ENCODE peak calls at places on chromosome 21, in five cellular contexts. T is H1, D is H9, U is neuronal stem cell, J is trophoblast cell. Y is an unnamed sample.

GRCh38 chr21:27268290-27268689 is 301.4 kb upstream of the ADAMTS5 start:
- DNase-seq in T (no peak), U (no peak), J (no peak), D (no peak), Y (no peak)

GRCh38 chr21:35179990-35180557 is 131.0 kb upstream of the RUNX1 start:
- DNase-seq in J (no peak), D (no peak), U (no peak), T (no peak), Y (peak)

GRCh38 chr21:43611598-43612369 is 47.5 kb downstream of the HSF2BP start:
- DNase-seq in D (peak), U (peak), T (peak), J (peak), Y (peak)

GRCh38 chr21:26966978-26967913 is at the start of gene ADAMTS5:
- DNase-seq in J (peak), T (peak), U (peak), D (peak), Y (peak)

GRCh38 chr21:31898898-31899630 is 26.2 kb downstream of the HUNK start:
- DNase-seq in D (no peak), J (no peak), U (no peak), T (no peak), Y (peak)

GRCh38 chr21:43703068-43703880 is 15.7 kb upstream of the PDXK start:
- DNase-seq in U (no peak), J (no peak), T (peak), D (peak), Y (peak)

GRCh38 chr21:38282921-38283320 is 26.1 kb downstream of the KCNJ15 start:
- DNase-seq in T (no peak), U (no peak), J (no peak), D (no peak), Y (peak)

GRCh38 chr21:39104911-39105310 is 78.3 kb downstream of the PSMG1 start:
- DNase-seq in D (no peak), U (no peak), T (no peak), J (no peak), Y (no peak)

GRCh38 chr21:37532868-37533780 is 166.6 kb downstream of the DYRK1A start:
- DNase-seq in U (no peak), T (peak), J (peak), D (no peak), Y (peak)

GRCh38 chr21:39869141-39869818 is 2.0 kb downstream of the PCP4 start:
- DNase-seq in T (no peak), D (no peak), J (no peak), U (no peak), Y (no peak)

GRCh38 chr21:23694396-23694795 is 1912.9 kb downstream of the MRPL39 start:
- DNase-seq in T (no peak), J (no peak), D (no peak), U (no peak), Y (no peak)

GRCh38 chr21:32378956-32379355 is 13.9 kb downstream of the URB1 start:
- DNase-seq in J (no peak), D (no peak), T (no peak), U (no peak), Y (no peak)

GRCh38 chr21:39386194-39386593 is 37.3 kb upstream of the HMGN1 start:
- DNase-seq in U (no peak), J (no peak), D (peak), T (no peak), Y (no peak)

GRCh38 chr21:17780539-17780938 is 38.6 kb downstream of the C21orf91 start:
- DNase-seq in D (no peak), J (peak), T (no peak), U (no peak), Y (no peak)

GRCh38 chr21:45140346-45140940 is 66.1 kb downstream of the ADARB1 start:
- DNase-seq in J (peak), D (peak), U (peak), T (peak), Y (peak)

GRCh38 chr21:39641827-39642450 is 29.2 kb downstream of the B3GALT5 start:
- DNase-seq in D (peak), T (peak), J (no peak), U (no peak), Y (no peak)

GRCh38 chr21:43936186-43936967 is 71.4 kb downstream of the AGPAT3 start:
- DNase-seq in J (no peak), T (no peak), U (no peak), D (no peak), Y (no peak)

GRCh38 chr21:32184485-32184884 is 94.4 kb downstream of the MIS18A start:
- DNase-seq in T (no peak), J (no peak), D (peak), U (no peak), Y (no peak)

GRCh38 chr21:34801519-34802132 is 132.8 kb downstream of the CLIC6 start:
- DNase-seq in D (peak), T (no peak), U (no peak), J (no peak), Y (no peak)

GRCh38 chr21:32626633-32627196 is 14.5 kb upstream of the CFAP298 start:
- DNase-seq in T (no peak), U (no peak), D (no peak), J (no peak), Y (no peak)

GRCh38 chr21:26800455-26801454 is 44.5 kb downstream of the ADAMTS1 start:
- DNase-seq in J (peak), D (no peak), U (no peak), T (no peak), Y (peak)

GRCh38 chr21:16539041-16539440 is 809.3 kb downstream of the USP25 start:
- DNase-seq in U (no peak), J (no peak), D (no peak), T (no peak), Y (no peak)

GRCh38 chr21:17612023-17612564 is 607 bp downstream of the BTG3 start:
- DNase-seq in U (peak), T (peak), D (peak), J (peak), Y (peak)

GRCh38 chr21:34815831-34816700 is 147.3 kb downstream of the CLIC6 start:
- DNase-seq in J (no peak), T (no peak), D (no peak), U (no peak), Y (no peak)

GRCh38 chr21:31656199-31657095 is 3.0 kb upstream of the SOD1 start:
- DNase-seq in T (no peak), D (no peak), U (no peak), J (no peak), Y (no peak)

GRCh38 chr21:26119906-26120305 is 50.7 kb downstream of the APP start:
- DNase-seq in J (no peak), T (no peak), U (no peak), D (no peak), Y (no peak)

GRCh38 chr21:26811031-26811430 is 34.2 kb downstream of the ADAMTS1 start:
- DNase-seq in U (no peak), T (no peak), D (no peak), J (peak), Y (peak)

GRCh38 chr21:44989538-44989888 is 49.7 kb downstream of the SLX9 start:
- DNase-seq in J (no peak), U (no peak), D (no peak), T (no peak), Y (no peak)

GRCh38 chr21:42865361-42866160 is 13.8 kb downstream of the WDR4 start:
- DNase-seq in D (no peak), J (no peak), T (no peak), U (no peak), Y (no peak)

GRCh38 chr21:37463083-37463780 is 96.7 kb downstream of the DYRK1A start:
- DNase-seq in D (no peak), T (no peak), U (no peak), J (no peak), Y (peak)

GRCh38 chr21:29102791-29103257 is 27.6 kb upstream of the MAP3K7CL start:
- DNase-seq in D (no peak), J (no peak), T (no peak), U (no peak), Y (peak)

GRCh38 chr21:36323032-36323431 is 3.0 kb downstream of the MORC3 start:
- DNase-seq in J (peak), D (no peak), U (no peak), T (no peak), Y (peak)

GRCh38 chr21:39715804-39716397 is 29.1 kb upstream of the IGSF5 start:
- DNase-seq in D (peak), T (peak), J (no peak), U (peak), Y (peak)

GRCh38 chr21:16563111-16563510 is 833.3 kb downstream of the USP25 start:
- DNase-seq in J (no peak), U (no peak), T (no peak), D (no peak), Y (no peak)

DNA sequence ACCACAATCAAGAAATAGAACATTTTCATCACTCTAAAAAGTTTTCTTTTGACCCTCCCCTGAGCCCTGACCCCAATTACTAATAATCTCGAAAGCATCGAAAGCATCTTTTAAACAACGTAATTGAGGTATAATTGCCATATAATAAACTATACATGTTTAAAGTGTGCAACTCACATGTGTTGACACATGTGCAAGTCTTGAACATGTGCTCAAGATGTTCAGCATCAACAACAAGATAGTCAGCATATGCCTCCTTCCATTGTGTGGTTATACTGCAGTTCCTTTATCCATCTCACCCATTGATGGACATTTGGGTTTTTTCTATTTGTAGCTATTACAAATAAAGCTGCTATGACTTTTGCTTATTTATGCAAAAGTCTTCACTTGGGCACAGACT is 90.7 kb downstream of the RIPK4 start:
- DNase-seq in D (no peak), U (no peak), T (no peak), J (no peak), Y (no peak)
- H2BK12ac ChIP-seq in D (no peak), U (no peak), T (no peak), J (no peak), Y (no peak)

GRCh38 chr21:46246345-46246744 is 17.8 kb upstream of the LSS start:
- DNase-seq in T (no peak), D (no peak), U (no peak), J (no peak), Y (no peak)

GRCh38 chr21:46244602-46245001 is 16.0 kb upstream of the LSS start:
- DNase-seq in D (no peak), U (no peak), J (no peak), T (no peak), Y (no peak)

GRCh38 chr21:46243325-46243724 is 14.8 kb upstream of the LSS start:
- DNase-seq in U (no peak), D (no peak), J (no peak), T (no peak), Y (no peak)

GRCh38 chr21:46243865-46244490 is 15.4 kb upstream of the LSS start:
- DNase-seq in U (no peak), D (no peak), J (no peak), T (no peak), Y (no peak)

DNA sequence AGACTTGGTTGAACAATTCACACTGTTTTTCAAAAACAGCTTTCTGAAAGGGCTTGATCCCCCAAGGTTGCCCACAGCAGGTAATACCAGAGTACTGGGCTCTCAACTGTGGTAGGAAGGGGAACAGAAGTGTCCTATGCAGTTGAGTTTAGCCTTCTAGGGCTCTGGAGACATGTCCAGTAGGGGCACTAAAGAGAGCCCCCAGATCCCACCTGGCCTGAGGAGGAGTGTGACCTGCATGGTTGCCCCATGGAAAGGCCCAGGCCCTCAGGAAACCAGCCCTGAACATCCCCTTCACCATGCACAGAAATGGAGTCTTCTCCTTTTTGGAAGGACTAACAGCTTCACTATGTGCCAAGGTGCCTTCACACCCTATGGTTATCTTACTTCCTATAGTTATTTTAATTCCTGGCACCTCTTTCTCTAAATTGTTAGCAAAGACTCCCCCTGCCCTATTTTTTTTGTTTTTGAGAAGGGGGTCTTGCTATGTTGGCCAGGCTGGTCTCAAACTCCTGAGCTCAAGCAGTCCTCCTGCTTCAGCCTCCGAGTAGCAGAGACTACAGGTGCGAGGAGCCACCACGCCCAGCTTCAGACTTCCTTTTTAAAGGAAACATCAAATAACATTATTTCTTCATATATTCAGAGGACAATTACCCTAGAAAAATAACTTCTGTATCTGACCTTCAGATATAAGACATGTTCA is 16.8 kb upstream of the LSS start:
- DNase-seq in J (no peak), D (no peak), T (no peak), U (no peak), Y (no peak)
- H2BK12ac ChIP-seq in J (no peak), D (no peak), T (no peak), U (no peak), Y (no peak)

DNA sequence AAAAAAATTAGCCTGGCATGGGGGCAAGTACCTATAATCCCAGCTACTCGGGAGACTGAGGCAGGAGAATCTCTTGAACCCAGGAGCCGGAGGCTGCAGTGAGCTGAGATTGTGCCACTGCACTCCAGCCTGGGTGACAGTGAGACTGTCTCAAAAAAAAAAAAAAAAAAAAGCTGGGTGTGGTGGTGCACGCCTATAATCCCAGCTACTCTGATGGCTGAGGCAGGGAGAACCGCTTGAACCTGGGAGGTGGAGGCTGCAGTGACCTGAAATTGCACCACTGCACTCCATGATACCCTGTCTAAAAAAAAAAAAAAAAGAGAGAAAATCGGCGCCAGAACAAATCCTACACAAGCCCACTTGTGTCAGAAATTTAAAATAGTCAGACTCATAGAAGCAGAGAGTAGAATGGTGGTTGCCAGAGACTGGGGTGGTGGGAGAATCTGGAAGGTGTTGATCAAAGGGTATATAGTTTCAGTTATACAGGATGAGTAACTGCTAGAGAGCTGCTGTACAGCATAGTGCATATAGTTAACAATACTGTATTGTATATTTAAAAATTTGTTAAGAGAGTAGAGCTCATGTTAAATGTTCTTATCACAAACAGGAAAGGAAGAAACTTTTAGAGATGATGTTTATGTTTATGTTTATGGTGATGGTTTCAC is 9.6 kb downstream of the DIP2A start:
- DNase-seq in T (no peak), D (no peak), J (no peak), U (no peak), Y (no peak)
- H2BK12ac ChIP-seq in T (no peak), D (no peak), J (no peak), U (no peak), Y (no peak)

GRCh38 chr21:33695785-33696184 is 53.5 kb downstream of the ITSN1 start:
- DNase-seq in U (no peak), J (no peak), T (no peak), D (no peak), Y (no peak)

GRCh38 chr21:33703750-33704606 is 61.7 kb downstream of the ITSN1 start:
- DNase-seq in U (no peak), D (no peak), J (peak), T (no peak), Y (peak)

GRCh38 chr21:33700491-33700890 is 58.2 kb downstream of the ITSN1 start:
- DNase-seq in T (no peak), J (no peak), D (no peak), U (no peak), Y (no peak)

GRCh38 chr21:33699277-33699676 is 57.0 kb downstream of the ITSN1 start:
- DNase-seq in T (no peak), J (no peak), D (no peak), U (no peak), Y (no peak)

DNA sequence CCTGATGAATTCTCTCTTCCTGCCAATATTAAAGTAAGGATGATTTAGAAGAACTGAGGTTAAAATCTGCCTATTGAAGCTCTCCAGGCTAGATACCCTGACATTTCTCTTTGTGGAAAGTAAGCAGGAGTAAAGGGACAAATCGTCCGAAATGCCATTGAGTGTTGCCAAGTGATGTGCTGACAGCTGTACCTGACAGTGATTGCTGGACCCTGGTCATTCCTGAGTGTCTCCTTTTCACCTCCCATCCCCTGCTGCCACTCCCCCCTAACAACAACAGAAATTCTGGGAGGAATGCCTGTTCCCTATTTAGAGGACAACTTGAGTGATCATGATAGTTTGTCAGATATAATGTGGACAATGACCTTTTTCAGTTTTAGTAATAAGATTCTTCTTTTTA is 55.8 kb downstream of the ITSN1 start:
- DNase-seq in J (no peak), T (no peak), U (no peak), D (no peak), Y (no peak)
- H2BK12ac ChIP-seq in J (no peak), T (no peak), U (no peak), D (no peak), Y (no peak)

Y was measured in mesenchymal stem cell.